ENCODE peak calls at places on chromosomes 1 and 21, in four cellular contexts. E, Z, R and A are unnamed samples.
A peak's percentile ranks its signal among the peaks of the same experiment; 100 is the strongest.

GRCh38 chr1:28064064-28064463 is 24.3 kb downstream of the EYA3 start:
- DNase-seq in E (no peak), Z (no peak), R (no peak), A (no peak)

GRCh38 chr1:47664356-47664755 is 226.5 kb downstream of the FOXD2 start:
- DNase-seq in E (no peak), Z (no peak), R (no peak), A (no peak)

GRCh38 chr21:16634522-16634914 is 878.3 kb upstream of the CXADR start:
- DNase-seq in E (no peak), Z (no peak), R (no peak), A (peak; percentile 31)

GRCh38 chr1:171486048-171486519 is 754 bp downstream of the PRRC2C start:
- DNase-seq in E (peak; percentile 46), Z (peak; percentile 16), R (peak; percentile 51), A (no peak)

GRCh38 chr1:204326891-204327290 is 32.8 kb downstream of the PLEKHA6 start:
- DNase-seq in E (no peak), Z (no peak), R (no peak), A (no peak)

GRCh38 chr1:32398401-32398800 is 4.2 kb upstream of the BSDC1 start:
- DNase-seq in E (no peak), Z (no peak), R (no peak), A (no peak)

GRCh38 chr1:206897175-206897574 is at the start of gene IL24:
- DNase-seq in E (no peak), Z (no peak), R (no peak), A (no peak)

GRCh38 chr1:10677508-10678364 is 118.7 kb downstream of the CASZ1 start:
- DNase-seq in E (no peak), Z (no peak), R (no peak), A (no peak)

GRCh38 chr1:40983286-40983685 is 3.8 kb downstream of the CTPS1 start:
- DNase-seq in E (no peak), Z (no peak), R (no peak), A (no peak)

GRCh38 chr1:198763298-198763714 is 124.5 kb downstream of the PTPRC start:
- DNase-seq in E (no peak), Z (peak; percentile 2), R (no peak), A (no peak)

GRCh38 chr1:33348676-33349080 is 27.8 kb upstream of the A3GALT2 start:
- DNase-seq in E (no peak), Z (no peak), R (no peak), A (no peak)

GRCh38 chr21:31873696-31874599 is 1.1 kb downstream of the HUNK start:
- DNase-seq in E (no peak), Z (no peak), R (peak; percentile 71), A (peak; percentile 60)

GRCh38 chr1:21254335-21254951 is 35.8 kb downstream of the ECE1 start:
- DNase-seq in E (no peak), Z (no peak), R (no peak), A (peak; percentile 69)

GRCh38 chr1:37513795-37514349 is 694 bp downstream of the MEAF6 start:
- DNase-seq in E (no peak), Z (no peak), R (peak; percentile 50), A (no peak)

GRCh38 chr1:182147136-182147815 is 85.8 kb upstream of the ZNF648 start:
- DNase-seq in E (peak; percentile 60), Z (no peak), R (no peak), A (no peak)

GRCh38 chr1:115183158-115183557 is 93.9 kb upstream of the TSPAN2 start:
- DNase-seq in E (no peak), Z (no peak), R (no peak), A (no peak)

GRCh38 chr1:9827558-9828185 is 3.9 kb upstream of the CLSTN1 start:
- DNase-seq in E (no peak), Z (no peak), R (peak; percentile 61), A (no peak)

GRCh38 chr1:176855434-176855745 is 309.1 kb downstream of the ASTN1 start:
- DNase-seq in E (no peak), Z (no peak), R (no peak), A (no peak)

GRCh38 chr1:24126023-24126671 is 14.2 kb upstream of the MYOM3 start:
- DNase-seq in E (no peak), Z (no peak), R (no peak), A (no peak)

GRCh38 chr21:46585191-46585953 is 19.5 kb downstream of the S100B start:
- DNase-seq in E (no peak), Z (no peak), R (no peak), A (no peak)

GRCh38 chr21:44991538-44992483 is 52.0 kb downstream of the SLX9 start:
- DNase-seq in E (no peak), Z (no peak), R (no peak), A (no peak)

GRCh38 chr21:34599534-34600101 is 15.3 kb downstream of the RCAN1 start:
- DNase-seq in E (no peak), Z (no peak), R (no peak), A (no peak)

GRCh38 chr1:52904590-52905375 is 16.8 kb downstream of the ECHDC2 start:
- DNase-seq in E (no peak), Z (peak; percentile 10), R (peak; percentile 89), A (peak; percentile 34)

GRCh38 chr1:12598914-12599463 is 19.0 kb downstream of the DHRS3 start:
- DNase-seq in E (no peak), Z (no peak), R (no peak), A (no peak)

GRCh38 chr1:22184892-22185612 is 42.2 kb upstream of the WNT4 start:
- DNase-seq in E (no peak), Z (no peak), R (no peak), A (no peak)

GRCh38 chr21:46622226-46622625 is 13.2 kb upstream of the PRMT2 start:
- DNase-seq in E (no peak), Z (no peak), R (no peak), A (no peak)

GRCh38 chr1:184635347-184636155 is 119.1 kb downstream of the EDEM3 start:
- DNase-seq in E (no peak), Z (no peak), R (no peak), A (peak; percentile 55)

GRCh38 chr1:1360511-1361169 is 2.3 kb upstream of the MXRA8 start:
- DNase-seq in E (no peak), Z (peak; percentile 56), R (no peak), A (peak; percentile 76)

GRCh38 chr1:64539808-64540207 is 69.9 kb downstream of the CACHD1 start:
- DNase-seq in E (no peak), Z (no peak), R (no peak), A (peak; percentile 13)

GRCh38 chr1:221449801-221450470 is 292.0 kb downstream of the DUSP10 start:
- DNase-seq in E (no peak), Z (no peak), R (no peak), A (no peak)

GRCh38 chr1:3618904-3619671 is 5.7 kb upstream of the TPRG1L start:
- DNase-seq in E (peak; percentile 11), Z (peak; percentile 53), R (peak; percentile 88), A (peak; percentile 54)

GRCh38 chr1:109163549-109163948 is 49.6 kb downstream of the ELAPOR1 start:
- DNase-seq in E (peak; percentile 9), Z (no peak), R (no peak), A (no peak)

GRCh38 chr1:109160054-109160840 is 46.3 kb downstream of the ELAPOR1 start:
- DNase-seq in E (no peak), Z (no peak), R (no peak), A (no peak)

GRCh38 chr1:109162626-109163025 is 48.7 kb downstream of the ELAPOR1 start:
- DNase-seq in E (peak; percentile 8), Z (no peak), R (no peak), A (no peak)

GRCh38 chr1:109164538-109164937 is 49.2 kb upstream of the SARS1 start:
- DNase-seq in E (no peak), Z (no peak), R (no peak), A (no peak)

GRCh38 chr1:109161836-109162606 is 48.1 kb downstream of the ELAPOR1 start:
- DNase-seq in E (peak; percentile 58), Z (no peak), R (no peak), A (no peak)
- TF ChIP-seq JUND in E (no peak), Z (no peak), R (no peak), A (no peak)

GRCh38 chr1:211285196-211285595 is 26.0 kb downstream of the RCOR3 start:
- DNase-seq in E (no peak), Z (no peak), R (no peak), A (no peak)
- TF ChIP-seq JUND in E (no peak), Z (no peak), R (no peak), A (no peak)

DNA sequence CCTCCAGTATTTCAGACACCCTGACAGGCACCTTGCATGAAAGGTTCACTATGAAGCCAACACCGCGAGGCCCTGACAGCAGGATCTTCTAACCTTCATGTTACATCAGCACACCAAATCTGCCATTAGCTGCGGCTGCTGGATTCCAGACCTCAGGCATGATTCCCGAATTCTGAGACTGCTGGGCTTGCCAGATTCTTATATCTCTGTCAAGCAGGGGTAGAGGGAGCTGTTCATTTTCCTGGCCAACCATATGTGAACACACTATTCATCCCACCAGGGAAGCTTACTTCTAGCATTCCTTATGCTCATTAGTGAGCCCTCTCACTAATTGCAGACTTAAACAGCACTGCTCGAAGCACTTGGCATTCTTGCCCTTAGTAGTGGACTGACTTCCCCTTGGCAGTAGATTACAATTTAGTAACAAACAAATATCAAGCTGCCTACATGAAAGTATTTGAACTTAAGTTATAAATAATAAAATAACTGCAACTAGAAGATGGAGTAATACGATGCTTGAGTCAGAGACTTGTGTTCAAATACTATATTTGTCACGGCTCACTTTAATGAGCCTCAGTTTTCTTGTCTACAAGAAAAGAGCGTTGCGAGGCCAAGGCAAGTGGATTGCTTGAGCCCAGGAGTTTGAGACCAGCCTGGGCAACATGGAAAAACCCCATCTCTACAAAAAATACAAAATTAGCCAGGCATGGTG is 43.3 kb downstream of the NID1 start:
- DNase-seq in E (no peak), Z (no peak), R (no peak), A (no peak)
- TF ChIP-seq JUND in E (no peak), Z (no peak), R (no peak), A (no peak)

GRCh38 chr1:17594026-17594425 is 54.5 kb downstream of the ARHGEF10L start:
- DNase-seq in E (no peak), Z (no peak), R (no peak), A (no peak)
- TF ChIP-seq JUND in E (no peak), Z (no peak), R (no peak), A (no peak)